ENCODE peak calls at places on chromosomes 5 and 9, in six cellular contexts. U, E, H, P, X and O are unnamed samples.

GRCh38 chr5:9316733-9317132 is 229.1 kb downstream of the SEMA5A start:
- DNase-seq in U (no peak), E (no peak), H (no peak), P (no peak), X (no peak), O (peak; percentile 75)

GRCh38 chr9:90903731-90904422 is 102.3 kb downstream of the SYK start:
- DNase-seq in U (no peak), E (no peak), H (no peak), P (no peak), X (no peak), O (no peak)

GRCh38 chr5:76701298-76701697 is 14.6 kb upstream of the F2R start:
- DNase-seq in U (no peak), E (peak; percentile 41), H (no peak), P (no peak), X (no peak), O (peak; percentile 79)

GRCh38 chr5:102324714-102325113 is 28.6 kb upstream of the SLCO4C1 start:
- DNase-seq in U (no peak), E (no peak), H (no peak), P (no peak), X (no peak), O (no peak)

GRCh38 chr5:131684051-131684450 is 49.0 kb upstream of the RAPGEF6 start:
- DNase-seq in U (no peak), E (no peak), H (no peak), P (no peak), X (no peak), O (no peak)

GRCh38 chr5:96200611-96201010 is 232.4 kb downstream of the PCSK1 start:
- DNase-seq in U (no peak), E (no peak), H (no peak), P (no peak), X (no peak), O (no peak)

GRCh38 chr5:142650881-142651280 is 35.0 kb downstream of the FGF1 start:
- DNase-seq in U (no peak), E (no peak), H (no peak), P (no peak), X (no peak), O (no peak)

GRCh38 chr5:158534203-158534602 is 565.5 kb downstream of the EBF1 start:
- DNase-seq in U (no peak), E (no peak), H (no peak), P (no peak), X (no peak), O (no peak)

GRCh38 chr9:122948313-122948712 is 7.5 kb downstream of the RABGAP1 start:
- DNase-seq in U (no peak), E (no peak), H (no peak), P (no peak), X (no peak), O (no peak)

GRCh38 chr5:178474562-178475184 is 115.5 kb downstream of the COL23A1 start:
- DNase-seq in U (no peak), E (no peak), H (no peak), P (no peak), X (no peak), O (no peak)

GRCh38 chr9:132162764-132163456 is 1.1 kb downstream of the NTNG2 start:
- DNase-seq in U (no peak), E (no peak), H (no peak), P (no peak), X (no peak), O (no peak)

GRCh38 chr9:128892223-128892892 is 10.4 kb downstream of the LRRC8A start:
- DNase-seq in U (no peak), E (peak; percentile 73), H (no peak), P (no peak), X (no peak), O (peak; percentile 89)

GRCh38 chr5:131795128-131795719 is 1.6 kb downstream of the FNIP1 start:
- DNase-seq in U (no peak), E (no peak), H (no peak), P (no peak), X (peak; percentile 19), O (no peak)

GRCh38 chr5:77012601-77013000 is 17.6 kb upstream of the AGGF1 start:
- DNase-seq in U (no peak), E (no peak), H (no peak), P (no peak), X (no peak), O (peak; percentile 59)

GRCh38 chr5:169686137-169686536 is 49.1 kb downstream of the DOCK2 start:
- DNase-seq in U (no peak), E (no peak), H (no peak), P (no peak), X (no peak), O (no peak)

GRCh38 chr9:38249587-38250210 is 142.8 kb upstream of the ALDH1B1 start:
- DNase-seq in U (no peak), E (no peak), H (no peak), P (no peak), X (no peak), O (no peak)

GRCh38 chr5:114419941-114420340 is 58.1 kb downstream of the KCNN2 start:
- DNase-seq in U (no peak), E (no peak), H (no peak), P (no peak), X (no peak), O (peak; percentile 55)

GRCh38 chr5:111685969-111686368 is 71.0 kb downstream of the NREP start:
- DNase-seq in U (no peak), E (no peak), H (no peak), P (no peak), X (no peak), O (peak; percentile 65)

GRCh38 chr5:132363431-132364112 is 5.9 kb upstream of the SLC22A5 start:
- DNase-seq in U (no peak), E (no peak), H (no peak), P (no peak), X (peak; percentile 90), O (peak; percentile 94)

GRCh38 chr9:74777136-74777879 is 110.4 kb downstream of the TRPM6 start:
- DNase-seq in U (peak; percentile 80), E (peak; percentile 52), H (peak; percentile 44), P (peak; percentile 45), X (peak; percentile 67), O (peak; percentile 68)

GRCh38 chr9:83199240-83199639 is 136.3 kb upstream of the RASEF start:
- DNase-seq in U (peak; percentile 24), E (no peak), H (no peak), P (no peak), X (peak; percentile 48), O (peak; percentile 56)

GRCh38 chr9:126151671-126152050 is 175.0 kb upstream of the MVB12B start:
- DNase-seq in U (no peak), E (no peak), H (no peak), P (no peak), X (no peak), O (peak; percentile 21)

GRCh38 chr5:113133573-113133972 is 157.0 kb downstream of the DCP2 start:
- DNase-seq in U (no peak), E (no peak), H (no peak), P (no peak), X (no peak), O (no peak)

GRCh38 chr5:140182075-140182709 is 7.2 kb downstream of the CYSTM1 start:
- DNase-seq in U (no peak), E (no peak), H (no peak), P (no peak), X (no peak), O (peak; percentile 54)

GRCh38 chr9:135341612-135342169 is 137.9 kb upstream of the PPP1R26 start:
- DNase-seq in U (no peak), E (no peak), H (no peak), P (no peak), X (no peak), O (no peak)